ENCODE peak calls at places on chromosomes 3 and 15, in four cellular contexts. F, R, Q and M are unnamed samples. For H3K4me1, the result is how much of the 10 kb centered on the place peaks cover.

GRCh38 chr15:74750759-74751158 is 2.1 kb downstream of the CYP1A2 start:
- DNase-seq in F (no peak), R (no peak), Q (no peak), M (no peak)

GRCh38 chr15:34584321-34584668 is 844 bp upstream of the GOLGA8B start:
- DNase-seq in F (no peak), R (no peak), Q (no peak), M (no peak)

GRCh38 chr3:125128861-125129501 is 73.2 kb upstream of the HEG1 start:
- DNase-seq in F (no peak), R (no peak), Q (no peak), M (no peak)

GRCh38 chr15:23912191-23912590 is 225.1 kb upstream of the NDN start:
- DNase-seq in F (no peak), R (no peak), Q (no peak), M (no peak)

GRCh38 chr3:11477286-11477935 is 166.3 kb downstream of the VGLL4 start:
- DNase-seq in F (no peak), R (peak), Q (no peak), M (no peak)

GRCh38 chr3:23312866-23313265 is 109.7 kb downstream of the UBE2E2 start:
- DNase-seq in F (no peak), R (no peak), Q (no peak), M (no peak)

GRCh38 chr3:119011528-119011927 is 23.1 kb downstream of the IGSF11 start:
- DNase-seq in F (no peak), R (no peak), Q (no peak), M (no peak)

GRCh38 chr3:3665546-3665945 is 133.7 kb upstream of the LRRN1 start:
- DNase-seq in F (no peak), R (no peak), Q (no peak), M (no peak)

GRCh38 chr3:141302364-141303141 is 65.8 kb upstream of the ZBTB38 start:
- DNase-seq in F (no peak), R (no peak), Q (no peak), M (no peak)

GRCh38 chr3:100068758-100069345 is 45.4 kb downstream of the FILIP1L start:
- DNase-seq in F (peak), R (peak), Q (peak), M (no peak)

GRCh38 chr15:63086967-63087366 is 34.7 kb upstream of the LACTB start:
- DNase-seq in F (no peak), R (no peak), Q (no peak), M (no peak)

GRCh38 chr3:49300595-49300994 is 23.6 kb upstream of the C3orf62 start:
- DNase-seq in F (no peak), R (no peak), Q (no peak), M (no peak)

GRCh38 chr3:46566040-46566631 is at the start of gene LRRC2:
- DNase-seq in F (no peak), R (peak), Q (peak), M (peak)

GRCh38 chr3:116001063-116001765 is 377.9 kb downstream of the GAP43 start:
- DNase-seq in F (no peak), R (no peak), Q (no peak), M (no peak)

GRCh38 chr3:127746400-127747057 is 73.8 kb downstream of the ABTB1 start:
- DNase-seq in F (no peak), R (no peak), Q (no peak), M (peak)

GRCh38 chr15:62464705-62465104 is 299.6 kb upstream of the C2CD4B start:
- DNase-seq in F (no peak), R (no peak), Q (no peak), M (no peak)

GRCh38 chr3:46715507-46716175 is 2.0 kb downstream of the PRSS50 start:
- DNase-seq in F (no peak), R (no peak), Q (peak), M (peak)

GRCh38 chr15:51579012-51579411 is 43.6 kb downstream of the DMXL2 start:
- DNase-seq in F (no peak), R (no peak), Q (no peak), M (no peak)

GRCh38 chr15:41936649-41937567 is 35.4 kb downstream of the EHD4 start:
- DNase-seq in F (no peak), R (peak), Q (peak), M (peak)

GRCh38 chr15:53591041-53591440 is 168.4 kb downstream of the WDR72 start:
- DNase-seq in F (no peak), R (no peak), Q (no peak), M (no peak)

GRCh38 chr3:21216598-21216997 is 534.4 kb downstream of the ZNF385D start:
- DNase-seq in F (no peak), R (no peak), Q (no peak), M (no peak)
- TF ChIP-seq CTCF in F (no peak), R (no peak), Q (no peak), M (no peak)

GRCh38 chr3:37456791-37457190 is 282.4 kb upstream of the LRRFIP2 start:
- DNase-seq in F (no peak), R (no peak), Q (no peak), M (no peak)
- H3K4me1 ChIP-seq in F (under half), R (under half), Q (half or more), M (half or more)

GRCh38 chr15:24956131-24956838 is 1.5 kb downstream of the SNRPN start:
- DNase-seq in F (peak), R (peak), Q (peak), M (peak)
- TF ChIP-seq POLR2AphosphoS5 in F (peak), R (no peak), Q (peak), M (peak)

GRCh38 chr3:82020282-82020681 is 258.8 kb upstream of the GBE1 start:
- DNase-seq in F (no peak), R (no peak), Q (no peak), M (no peak)

GRCh38 chr3:82011336-82011735 is 249.9 kb upstream of the GBE1 start:
- DNase-seq in F (no peak), R (no peak), Q (no peak), M (no peak)

GRCh38 chr3:82012775-82013174 is 251.3 kb upstream of the GBE1 start:
- DNase-seq in F (no peak), R (peak), Q (no peak), M (no peak)

GRCh38 chr3:82015241-82015640 is 253.8 kb upstream of the GBE1 start:
- DNase-seq in F (no peak), R (no peak), Q (no peak), M (no peak)
- TF ChIP-seq CTCF in F (no peak), R (no peak), Q (no peak), M (no peak)

GRCh38 chr15:66039117-66039860 is 170.0 kb downstream of the RAB11A start:
- DNase-seq in F (no peak), R (no peak), Q (no peak), M (no peak)
- H3K4me1 ChIP-seq in F (under half), R (under half), Q (under half), M (under half)

GRCh38 chr3:13655074-13655913 is 106.4 kb downstream of the FBLN2 start:
- DNase-seq in F (no peak), R (peak), Q (peak), M (peak)

GRCh38 chr3:13652728-13653127 is 103.8 kb downstream of the FBLN2 start:
- DNase-seq in F (no peak), R (no peak), Q (no peak), M (no peak)

GRCh38 chr3:13653631-13654279 is 104.8 kb downstream of the FBLN2 start:
- DNase-seq in F (no peak), R (no peak), Q (no peak), M (no peak)

GRCh38 chr3:13656584-13657301 is 107.8 kb downstream of the FBLN2 start:
- DNase-seq in F (no peak), R (no peak), Q (no peak), M (no peak)

GRCh38 chr3:13654330-13655073 is 105.6 kb downstream of the FBLN2 start:
- DNase-seq in F (no peak), R (no peak), Q (no peak), M (no peak)
- TF ChIP-seq POLR2AphosphoS5 in F (no peak), R (no peak), Q (no peak), M (no peak)

GRCh38 chr3:112990672-112991602 is at the start of gene GTPBP8:
- DNase-seq in F (peak), R (peak), Q (peak), M (peak)
- TF ChIP-seq CTCF in F (no peak), R (no peak), Q (peak), M (peak)